ENCODE peak calls at places on chromosomes 2 and 18, in nine cellular contexts. X is H1, M is HCT116, Y is GM23248, J is colonic mucosa, I is IMR-90, H is HepG2, N is PC-3, B is fibroblast of lung. F is an unnamed sample. For H3K27me3, the result is how much of the 10 kb centered on the place peaks cover.

GRCh38 chr2:149033716-149034115 is 4.8 kb upstream of the LYPD6B start:
- DNase-seq in M (no peak), X (no peak), J (peak), B (no peak), N (peak), H (no peak), I (no peak), Y (no peak), F (no peak)

GRCh38 chr18:21672868-21673267 is 31.7 kb downstream of the ABHD3 start:
- DNase-seq in I (peak), M (peak), H (peak), X (no peak), Y (peak), J (peak), B (peak), N (peak), F (no peak)

GRCh38 chr2:166892397-166892796 is 4.1 kb downstream of the XIRP2 start:
- DNase-seq in X (no peak), N (no peak), Y (no peak), I (no peak), J (no peak), M (no peak), B (no peak), H (no peak), F (no peak)

GRCh38 chr2:44330801-44331200 is 30.5 kb downstream of the PREPL start:
- DNase-seq in N (no peak), X (no peak), Y (peak), J (no peak), I (peak), B (no peak), M (no peak), H (peak), F (no peak)

GRCh38 chr18:28189400-28190239 is 12.7 kb upstream of the CDH2 start:
- DNase-seq in H (peak), X (peak), N (peak), Y (peak), M (peak), J (peak), B (peak), I (peak), F (peak)

GRCh38 chr2:40823465-40823864 is 371.6 kb upstream of the SLC8A1 start:
- DNase-seq in N (no peak), J (no peak), Y (no peak), H (no peak), X (no peak), M (no peak), B (no peak), I (no peak), F (no peak)

GRCh38 chr2:61948661-61949457 is 43.4 kb downstream of the COMMD1 start:
- DNase-seq in X (peak), B (no peak), M (no peak), I (no peak), J (no peak), H (no peak), N (no peak), Y (no peak), F (no peak)

GRCh38 chr2:2848621-2849443 is 517.8 kb upstream of the MYT1L start:
- DNase-seq in N (no peak), H (no peak), M (no peak), B (no peak), X (no peak), J (no peak), I (no peak), Y (no peak), F (no peak)

GRCh38 chr2:236101311-236101950 is 66.8 kb downstream of the GBX2 start:
- DNase-seq in Y (no peak), X (no peak), M (no peak), I (no peak), B (no peak), H (no peak), J (no peak), N (no peak), F (no peak)

GRCh38 chr2:71697106-71698010 is 244.0 kb downstream of the DYSF start:
- DNase-seq in I (no peak), J (no peak), H (no peak), Y (no peak), N (no peak), X (no peak), M (no peak), B (no peak), F (no peak)

GRCh38 chr18:74182335-74182734 is 34.0 kb downstream of the TIMM21 start:
- DNase-seq in N (no peak), M (no peak), X (no peak), J (no peak), H (no peak), Y (no peak), I (no peak), B (no peak), F (no peak)

GRCh38 chr2:70132244-70133126 is 45.2 kb downstream of the PCBP1 start:
- DNase-seq in N (peak), H (peak), X (no peak), Y (peak), B (peak), M (no peak), J (peak), I (peak), F (peak)

GRCh38 chr2:177265834-177266817 is 1.6 kb upstream of the NFE2L2 start:
- DNase-seq in M (no peak), H (peak), Y (peak), X (no peak), N (no peak), I (peak), J (peak), B (peak), F (peak)

GRCh38 chr2:219469186-219469724 is 29.4 kb upstream of the GMPPA start:
- DNase-seq in M (no peak), J (no peak), I (peak), H (peak), Y (peak), N (peak), B (peak), X (no peak), F (no peak)

GRCh38 chr2:1777792-1778191 is 33.5 kb upstream of the PXDN start:
- DNase-seq in M (no peak), Y (no peak), I (no peak), H (no peak), X (no peak), J (no peak), B (no peak), N (no peak), F (no peak)

GRCh38 chr2:65277118-65277517 is 49.5 kb downstream of the ACTR2 start:
- DNase-seq in J (no peak), X (no peak), I (no peak), H (no peak), Y (no peak), B (no peak), N (no peak), M (no peak), F (no peak)

GRCh38 chr18:27685807-27686412 is 491.0 kb downstream of the CDH2 start:
- DNase-seq in Y (peak), I (peak), B (peak), X (no peak), M (peak), N (peak), J (no peak), H (peak), F (peak)

GRCh38 chr2:46297546-46298271 is 502 bp downstream of the EPAS1 start:
- DNase-seq in J (peak), X (peak), N (peak), I (no peak), Y (peak), H (peak), B (no peak), M (no peak), F (no peak)

GRCh38 chr2:44479127-44479887 is 117.6 kb downstream of the CAMKMT start:
- DNase-seq in B (peak), Y (peak), M (peak), I (peak), H (peak), J (peak), N (peak), X (no peak), F (peak)

GRCh38 chr18:30487962-30488361 is 554.6 kb downstream of the DSC3 start:
- DNase-seq in M (no peak), B (peak), N (peak), J (no peak), X (no peak), Y (no peak), H (no peak), I (no peak), F (no peak)

GRCh38 chr2:236123716-236124115 is 44.5 kb downstream of the GBX2 start:
- DNase-seq in I (no peak), J (no peak), N (no peak), H (no peak), X (no peak), B (no peak), Y (no peak), M (no peak), F (no peak)

GRCh38 chr2:66472225-66472843 is 37.4 kb downstream of the MEIS1 start:
- DNase-seq in N (no peak), Y (no peak), M (no peak), X (no peak), H (no peak), J (no peak), I (no peak), B (no peak), F (no peak)

GRCh38 chr2:16161085-16161565 is 220.8 kb downstream of the MYCN start:
- DNase-seq in H (no peak), J (no peak), I (no peak), Y (no peak), M (no peak), N (no peak), B (no peak), X (no peak), F (no peak)

GRCh38 chr2:41881249-41881648 is 166.6 kb upstream of the PKDCC start:
- DNase-seq in M (no peak), I (peak), N (no peak), J (no peak), B (no peak), X (no peak), H (no peak), Y (no peak), F (no peak)

GRCh38 chr18:30971338-30971956 is 71.1 kb downstream of the DSC3 start:
- DNase-seq in N (peak), I (peak), B (peak), X (no peak), Y (peak), M (peak), H (peak), J (no peak), F (peak)

GRCh38 chr2:69149631-69150215 is 136.7 kb downstream of the ANTXR1 start:
- DNase-seq in I (peak), B (peak), M (no peak), Y (peak), J (no peak), X (peak), H (no peak), N (no peak), F (no peak)

GRCh38 chr18:33581816-33582215 is 3.8 kb downstream of the ASXL3 start:
- DNase-seq in H (no peak), M (no peak), I (no peak), J (no peak), N (no peak), B (no peak), Y (no peak), X (no peak), F (no peak)
- H3K27ac ChIP-seq in H (no peak), M (no peak), I (no peak), J (no peak), N (no peak), B (no peak), Y (no peak), X (no peak), F (no peak)

GRCh38 chr2:176246324-176246723 is 22.9 kb upstream of the MTX2 start:
- DNase-seq in B (no peak), J (no peak), X (no peak), Y (no peak), I (no peak), N (no peak), M (no peak), H (no peak), F (no peak)
- H3K9ac ChIP-seq in B (no peak), J (no peak), X (no peak), Y (no peak), I (no peak), N (no peak), M (no peak), H (no peak), F (no peak)

GRCh38 chr2:104874230-104874629 is 20.3 kb downstream of the POU3F3 start:
- DNase-seq in N (no peak), M (no peak), J (no peak), X (no peak), H (no peak), B (no peak), I (no peak), Y (no peak), F (no peak)
- H3K27me3 ChIP-seq in N (half or more), M (under half), J (under half), X (half or more), H (under half), B (under half), I (under half), Y (under half), F (under half)

DNA sequence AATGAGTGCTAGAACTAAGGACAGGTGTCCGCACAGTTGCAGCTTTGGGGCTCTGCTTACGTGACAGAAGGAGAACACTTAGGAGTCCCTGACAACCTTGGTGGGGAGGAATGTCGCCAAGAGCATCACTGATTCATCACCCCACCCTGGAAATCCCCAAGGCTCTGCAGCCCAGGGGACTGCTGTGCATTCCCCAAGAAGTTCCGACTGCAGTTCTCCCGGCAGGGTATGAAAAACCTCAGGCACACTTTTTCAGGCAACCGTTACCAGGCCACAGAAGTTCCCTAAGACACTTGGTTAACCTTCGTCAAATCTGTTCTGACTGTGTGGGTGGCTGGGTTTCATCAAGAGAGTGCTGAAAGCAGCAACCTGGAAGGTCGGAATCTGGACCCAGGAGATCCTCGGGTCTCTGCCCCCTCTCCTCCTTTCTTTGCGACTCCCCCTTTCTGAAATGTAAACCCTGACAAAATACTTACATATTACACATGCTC is 192.1 kb upstream of the CXCR4 start:
- DNase-seq in J (no peak), H (no peak), N (no peak), B (no peak), X (no peak), Y (no peak), I (no peak), M (no peak), F (no peak)
- H3K27ac ChIP-seq in J (no peak), H (no peak), N (no peak), B (no peak), X (no peak), Y (no peak), I (no peak), M (no peak), F (no peak)

GRCh38 chr2:171317492-171318125 is 116.2 kb downstream of the METTL8 start:
- DNase-seq in N (no peak), J (no peak), H (no peak), X (peak), Y (no peak), B (peak), M (no peak), I (no peak), F (peak)
- H3K9ac ChIP-seq in N (no peak), J (no peak), H (no peak), X (peak), Y (no peak), B (no peak), M (no peak), I (no peak), F (peak)

GRCh38 chr2:11530864-11531451 is 2.9 kb upstream of the GREB1 start:
- DNase-seq in Y (no peak), H (no peak), I (no peak), N (no peak), X (no peak), J (no peak), M (no peak), B (no peak), F (no peak)
- H3K27me3 ChIP-seq in Y (under half), H (under half), I (under half), N (half or more), X (under half), J (under half), M (under half), B (under half), F (under half)

DNA sequence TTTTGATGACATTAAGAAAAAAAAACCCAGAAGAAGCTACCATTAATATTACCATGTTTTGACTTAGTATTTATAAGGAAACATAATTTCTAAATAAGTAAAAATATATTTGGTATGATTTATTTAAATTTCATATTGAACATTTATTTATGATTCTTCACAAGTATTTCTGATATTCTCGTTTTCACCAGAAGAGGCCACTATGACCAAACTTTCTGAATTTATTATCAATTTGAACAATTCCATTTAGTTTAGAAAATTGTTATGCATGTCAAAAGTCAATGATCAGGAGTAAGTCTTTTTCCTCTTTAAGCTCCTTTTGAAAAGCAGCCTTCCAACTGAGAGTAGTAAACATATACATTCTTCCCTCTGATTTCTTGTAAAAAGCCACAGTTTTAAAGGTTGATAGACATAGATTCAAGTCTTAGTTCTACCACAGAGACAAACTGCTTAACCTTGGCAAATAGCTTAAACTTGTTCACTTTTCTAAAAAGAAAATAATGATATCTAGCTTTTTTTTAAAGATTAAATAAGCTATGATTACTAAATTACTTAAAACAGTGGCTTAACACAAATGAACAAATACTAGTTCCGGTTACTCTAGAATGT is 329.9 kb downstream of the TRIB2 start:
- DNase-seq in M (peak), J (no peak), N (peak), B (peak), X (no peak), H (peak), Y (peak), I (peak), F (peak)
- H3K27ac ChIP-seq in M (no peak), J (no peak), N (no peak), B (no peak), X (no peak), H (no peak), Y (no peak), I (no peak), F (no peak)

GRCh38 chr2:172102858-172103359 is at the start of gene DLX2:
- DNase-seq in X (peak), M (peak), H (peak), Y (peak), B (peak), N (peak), I (peak), J (peak), F (peak)

GRCh38 chr2:172103471-172104292 is 982 bp upstream of the DLX2 start:
- DNase-seq in N (peak), Y (peak), M (peak), B (peak), H (peak), I (peak), J (peak), X (peak), F (peak)

GRCh38 chr2:172101707-172102158 is 967 bp downstream of the DLX2 start:
- DNase-seq in H (no peak), Y (peak), N (no peak), B (no peak), M (no peak), J (no peak), X (no peak), I (no peak), F (peak)

GRCh38 chr2:172101008-172101706 is 1.5 kb downstream of the DLX2 start:
- DNase-seq in N (no peak), Y (peak), I (no peak), M (no peak), X (peak), H (no peak), B (no peak), J (no peak), F (no peak)

GRCh38 chr2:172102159-172102857 is 392 bp downstream of the DLX2 start:
- DNase-seq in J (no peak), I (peak), B (peak), X (no peak), Y (peak), H (no peak), M (no peak), N (no peak), F (no peak)
- H3K9ac ChIP-seq in J (peak), I (peak), B (peak), X (no peak), Y (peak), H (peak), M (peak), N (peak), F (peak)

DNA sequence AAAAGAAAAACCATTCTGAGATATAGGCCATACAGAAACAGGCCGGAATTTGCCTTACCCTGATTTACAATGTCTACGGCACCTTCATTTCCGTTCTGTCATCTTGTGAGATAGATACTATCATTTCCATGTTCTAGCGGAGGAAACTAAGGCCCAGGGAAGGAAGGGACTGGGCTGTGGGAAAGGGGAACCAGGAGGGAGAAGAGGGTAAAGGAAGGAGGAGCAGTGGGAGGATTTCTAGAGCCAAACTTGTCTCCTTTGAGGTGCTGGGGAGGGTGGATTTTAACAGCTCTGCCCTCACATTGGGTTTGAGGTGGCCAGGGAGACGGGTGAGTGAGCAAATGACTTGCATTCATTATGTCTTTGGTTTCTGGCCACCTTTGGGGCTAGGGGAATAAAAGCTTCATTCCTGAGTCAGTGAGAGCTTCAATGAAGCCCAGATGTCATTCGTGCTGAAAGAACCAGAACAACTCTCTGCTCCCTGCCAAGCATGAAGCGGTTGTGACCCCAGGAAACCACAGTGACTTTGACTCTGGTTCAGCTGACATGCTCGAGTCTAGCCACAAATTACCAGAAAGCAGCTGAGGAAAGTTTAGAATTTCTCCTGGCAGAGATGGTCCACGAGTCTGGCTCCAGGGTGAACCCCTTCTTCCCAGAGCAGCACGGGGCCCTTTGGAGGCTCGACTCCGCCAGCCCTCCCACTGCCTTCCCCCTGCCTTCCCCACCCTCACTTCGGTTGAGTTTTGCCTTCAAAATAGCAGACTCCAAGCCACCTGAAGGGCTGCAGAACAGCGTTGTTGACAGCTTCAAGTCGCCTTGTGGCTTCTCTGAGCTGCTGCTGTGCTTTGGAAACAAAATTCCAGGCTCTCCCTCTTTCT is 3.8 kb downstream of the ACTG2 start:
- DNase-seq in H (no peak), N (no peak), Y (peak), M (no peak), B (peak), I (peak), J (no peak), X (no peak), F (no peak)
- H3K27me3 ChIP-seq in H (under half), N (under half), Y (half or more), M (under half), B (under half), I (under half), J (under half), X (under half), F (under half)

GRCh38 chr2:105873721-105874120 is 129.0 kb downstream of the NCK2 start:
- DNase-seq in J (no peak), Y (peak), H (peak), B (peak), I (peak), N (peak), X (no peak), M (no peak), F (no peak)
- H3K27ac ChIP-seq in J (no peak), Y (no peak), H (no peak), B (no peak), I (no peak), N (no peak), X (no peak), M (no peak), F (no peak)

F was measured in Karpas-422.